ENCODE peak calls at places on chromosomes 1 and 21, in seven cellular contexts. O, D, G, N, W, Z and I are unnamed samples.

GRCh38 chr1:53860967-53861411 is 22.9 kb upstream of the NDC1 start:
- DNase-seq in G (no peak), O (no peak), Z (peak; percentile 82), N (no peak), W (peak; percentile 75), D (no peak), I (peak; percentile 45)

GRCh38 chr1:67889940-67890567 is 56.8 kb upstream of the GNG12 start:
- DNase-seq in D (no peak), O (no peak), W (no peak), G (no peak), N (no peak), Z (peak; percentile 41), I (peak; percentile 31)

GRCh38 chr1:99619583-99619982 is 26.3 kb upstream of the PALMD start:
- DNase-seq in Z (no peak), W (no peak), O (no peak), N (no peak), G (no peak), D (no peak), I (no peak)

GRCh38 chr1:189654906-189655305 is 822.8 kb downstream of the BRINP3 start:
- DNase-seq in O (no peak), G (no peak), N (no peak), D (no peak), Z (peak; percentile 9), W (no peak), I (no peak)

GRCh38 chr21:31161157-31161556 is 122.9 kb upstream of the KRTAP19-8 start:
- DNase-seq in N (peak; percentile 50), G (no peak), D (no peak), O (no peak), W (no peak), Z (no peak), I (no peak)

GRCh38 chr1:27560271-27561125 is 43.4 kb downstream of the AHDC1 start:
- DNase-seq in O (peak; percentile 20), W (no peak), N (no peak), Z (no peak), G (no peak), D (no peak), I (no peak)

GRCh38 chr1:10891081-10891480 is 94.6 kb upstream of the CASZ1 start:
- DNase-seq in D (no peak), N (no peak), O (no peak), Z (peak; percentile 2), W (no peak), G (no peak), I (no peak)

GRCh38 chr1:183635112-183635605 is 424 bp downstream of the ARPC5 start:
- DNase-seq in D (peak; percentile 73), O (peak; percentile 48), Z (peak; percentile 65), G (peak; percentile 56), N (no peak), W (peak; percentile 24), I (peak; percentile 46)

GRCh38 chr1:178341218-178341956 is 155.4 kb downstream of the CLEC20A start:
- DNase-seq in D (no peak), Z (peak; percentile 77), G (peak; percentile 28), W (no peak), N (no peak), O (peak; percentile 42), I (peak; percentile 47)

GRCh38 chr1:181087400-181087901 is 1.0 kb upstream of the IER5 start:
- DNase-seq in N (no peak), G (no peak), Z (no peak), W (peak; percentile 44), D (no peak), O (no peak), I (no peak)

GRCh38 chr1:6209661-6210605 is 4.0 kb downstream of the RNF207 start:
- DNase-seq in Z (no peak), N (no peak), D (no peak), O (no peak), G (no peak), W (peak; percentile 40), I (no peak)

GRCh38 chr1:67077593-67077992 is 23.6 kb upstream of the SLC35D1 start:
- DNase-seq in D (no peak), G (no peak), O (no peak), Z (no peak), W (no peak), N (no peak), I (no peak)

GRCh38 chr1:185966487-185966886 is 232.3 kb downstream of the HMCN1 start:
- DNase-seq in G (no peak), N (no peak), Z (no peak), O (no peak), W (no peak), D (no peak), I (no peak)

GRCh38 chr1:115229016-115229415 is 109.0 kb downstream of the NGF start:
- DNase-seq in N (no peak), W (no peak), G (no peak), D (no peak), Z (no peak), O (no peak), I (no peak)

GRCh38 chr1:112533029-112533428 is 24.3 kb downstream of the WNT2B start:
- DNase-seq in O (no peak), W (no peak), D (no peak), Z (no peak), G (no peak), N (no peak), I (no peak)

GRCh38 chr21:29789393-29789792 is 150.4 kb downstream of the GRIK1 start:
- DNase-seq in G (no peak), D (no peak), W (no peak), N (no peak), Z (no peak), O (no peak), I (no peak)

GRCh38 chr1:214801191-214801590 is 198.2 kb downstream of the CENPF start:
- DNase-seq in Z (no peak), G (no peak), D (no peak), O (no peak), N (no peak), W (no peak), I (no peak)

GRCh38 chr1:209094384-209094783 is 489.1 kb upstream of the CAMK1G start:
- DNase-seq in W (no peak), Z (no peak), O (no peak), G (no peak), N (no peak), D (no peak), I (no peak)

GRCh38 chr1:108051625-108052382 is 86.8 kb upstream of the VAV3 start:
- DNase-seq in N (no peak), D (no peak), G (no peak), Z (peak; percentile 37), W (no peak), O (no peak), I (no peak)

GRCh38 chr1:78080767-78081166 is 35.0 kb downstream of the GIPC2 start:
- DNase-seq in W (no peak), O (no peak), Z (no peak), G (no peak), N (no peak), D (no peak), I (no peak)

GRCh38 chr1:228882785-228883450 is 147.6 kb downstream of the RHOU start:
- DNase-seq in Z (no peak), O (no peak), N (no peak), W (no peak), G (no peak), D (no peak), I (no peak)

DNA sequence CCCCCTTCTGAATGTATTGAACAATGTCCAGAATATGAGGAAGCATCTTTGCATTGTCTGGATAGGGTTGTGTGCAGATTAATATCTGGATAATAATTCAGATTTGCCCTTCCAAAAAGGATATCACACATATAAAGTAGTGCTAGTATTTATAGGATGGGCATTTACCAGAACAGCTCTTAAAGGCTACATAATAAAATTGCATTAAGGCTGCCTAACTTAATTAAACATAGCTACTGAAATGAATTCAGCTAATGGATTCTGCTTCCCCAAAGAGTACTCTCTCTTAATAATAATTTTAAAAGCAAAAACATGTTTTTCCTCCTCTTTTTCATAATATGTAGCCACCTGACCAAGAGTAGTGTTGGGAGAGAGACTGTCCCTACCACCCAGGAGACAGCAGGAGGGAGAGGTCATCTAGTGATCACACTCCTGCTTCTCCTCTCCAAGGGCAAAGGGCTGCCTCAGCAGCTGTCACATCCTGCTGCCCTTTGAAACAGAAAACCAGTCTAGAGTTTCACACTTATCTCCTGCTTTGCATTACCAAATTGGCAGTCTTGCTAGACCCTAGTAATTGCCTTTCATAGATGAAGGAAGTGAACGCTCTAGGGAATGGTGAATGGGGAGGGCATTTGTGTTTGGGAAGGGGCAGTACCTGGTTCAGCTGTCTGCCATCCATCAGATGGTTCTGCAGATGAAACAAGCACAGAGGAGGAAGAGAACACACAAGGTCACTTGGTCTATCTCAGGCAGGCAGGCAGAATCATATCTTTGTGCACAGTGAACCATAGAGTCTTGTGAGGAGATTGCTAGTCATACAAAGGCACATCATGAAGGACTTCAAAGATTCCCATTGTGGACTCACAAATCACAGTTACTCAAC is 29.4 kb upstream of the DDAH1 start:
- DNase-seq in N (no peak), Z (no peak), G (no peak), W (no peak), D (no peak), O (no peak), I (no peak)
- H3K4me1 ChIP-seq in N (no peaks in the 10 kb centered on the region), Z (no peaks in the 10 kb centered on the region), G (no peaks in the 10 kb centered on the region), W (no peaks in the 10 kb centered on the region), D (peaks cover 9% of the 10 kb centered on the region), O (no peaks in the 10 kb centered on the region), I (no peaks in the 10 kb centered on the region)

DNA sequence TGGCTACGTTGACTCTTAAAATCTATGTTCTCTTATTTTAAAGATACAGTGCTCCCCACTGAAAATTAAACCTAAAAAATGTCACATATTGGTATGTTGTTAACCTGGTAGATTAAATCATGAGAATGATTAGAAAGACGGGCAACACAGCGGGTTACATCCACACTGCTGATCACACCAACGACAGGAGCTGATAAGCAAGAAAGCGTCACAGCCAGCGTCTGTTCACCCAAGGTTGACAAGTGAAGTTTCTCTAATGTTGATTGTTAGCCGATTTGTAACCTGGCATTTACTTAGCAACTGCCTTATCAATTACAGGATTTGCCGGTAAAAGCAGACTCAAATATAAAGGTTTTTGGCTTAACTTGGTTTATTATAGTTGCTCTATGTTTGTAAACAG is 149.3 kb downstream of the NR5A2 start:
- DNase-seq in N (no peak), O (no peak), W (no peak), G (no peak), Z (no peak), D (no peak), I (no peak)
- TF ChIP-seq CTCF in N (no peak), O (no peak), W (no peak), G (no peak), Z (no peak), D (no peak), I (no peak)

DNA sequence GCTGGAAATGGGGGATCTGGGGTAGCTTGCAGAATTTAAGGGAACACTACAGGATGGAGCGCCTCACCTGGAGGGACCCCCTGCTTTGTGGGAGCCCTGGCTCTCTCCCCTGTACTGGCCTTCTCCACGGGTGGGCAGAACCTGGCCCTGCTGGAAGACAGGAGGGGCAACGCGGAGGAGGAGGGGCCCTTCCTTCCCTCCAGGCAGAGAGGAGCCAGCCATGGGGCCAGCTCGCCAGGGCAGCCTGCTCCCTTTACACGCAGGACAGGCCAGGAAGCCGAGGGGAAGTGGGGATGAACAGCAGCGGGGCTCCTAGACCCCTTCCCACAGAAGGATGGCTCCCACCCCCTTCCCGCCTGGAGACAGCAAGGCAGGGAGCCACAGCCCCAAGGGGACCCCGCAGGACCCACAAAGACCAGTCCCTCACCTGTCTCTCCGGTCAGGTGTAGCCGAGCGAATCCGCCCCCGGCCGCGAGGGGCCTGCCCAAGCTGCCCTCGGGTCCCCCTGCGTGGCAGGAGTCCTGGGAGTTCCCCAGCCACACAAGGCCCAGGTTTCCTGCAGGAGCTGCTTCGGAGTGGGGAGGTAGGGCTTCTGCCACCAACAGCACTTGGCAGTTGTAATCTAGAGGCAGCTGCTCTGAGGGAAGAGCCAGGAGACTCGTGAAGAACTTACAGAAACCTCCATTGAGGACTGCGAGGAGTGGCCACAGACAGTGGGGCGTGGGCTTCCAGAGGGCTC is 1.6 kb upstream of the SLC19A1 start:
- DNase-seq in W (no peak), Z (no peak), O (peak; percentile 11), N (no peak), G (no peak), D (peak; percentile 48), I (no peak)
- H3K4me1 ChIP-seq in W (no peaks in the 10 kb centered on the region), Z (peaks cover 9% of the 10 kb centered on the region), O (peaks cover 16% of the 10 kb centered on the region), N (peaks cover 20% of the 10 kb centered on the region), G (peaks cover 9% of the 10 kb centered on the region), D (peaks cover 5% of the 10 kb centered on the region), I (peaks cover 7% of the 10 kb centered on the region)

GRCh38 chr1:30232288-30232899 is 491.0 kb downstream of the MATN1 start:
- DNase-seq in D (no peak), G (no peak), N (no peak), W (peak; percentile 36), Z (peak; percentile 27), O (no peak), I (no peak)
- TF ChIP-seq CTCF in D (peak; percentile 26), G (peak; percentile 49), N (peak; percentile 27), W (peak; percentile 87), Z (peak; percentile 44), O (peak; percentile 51), I (peak; percentile 42)